ENCODE peak calls at places on chromosomes 2 and 18, in ten cellular contexts. I, Z, F, X, R, K, M, B, C and Y are unnamed samples.

GRCh38 chr2:158688722-158689121 is 106.4 kb upstream of the DAPL1 start:
- DNase-seq in F (no peak), Z (no peak), R (no peak), X (no peak), K (no peak), B (no peak), M (no peak), I (no peak), C (no peak), Y (no peak)

GRCh38 chr2:101064505-101064867 is 62.4 kb downstream of the RPL31 start:
- DNase-seq in R (no peak), X (no peak), B (no peak), I (no peak), C (no peak), K (no peak), F (no peak), Z (no peak), M (no peak), Y (no peak)

GRCh38 chr18:68035709-68036522 is 519.4 kb upstream of the DSEL start:
- DNase-seq in K (no peak), B (no peak), I (no peak), Z (no peak), C (no peak), R (no peak), F (no peak), X (no peak), M (no peak), Y (no peak)

GRCh38 chr2:65300772-65301711 is 73.4 kb downstream of the ACTR2 start:
- DNase-seq in Z (no peak), I (peak; percentile 70), X (peak; percentile 56), M (no peak), C (peak; percentile 67), R (peak; percentile 28), F (peak; percentile 63), B (no peak), K (no peak), Y (no peak)

GRCh38 chr2:24819442-24820174 is 26.4 kb downstream of the CENPO start:
- DNase-seq in X (no peak), Z (peak; percentile 52), C (no peak), K (peak; percentile 82), I (no peak), R (peak; percentile 12), B (no peak), F (no peak), M (peak; percentile 76), Y (no peak)

GRCh38 chr2:205261631-205262030 is 420.7 kb upstream of the NRP2 start:
- DNase-seq in M (no peak), B (no peak), C (no peak), F (no peak), I (no peak), X (no peak), K (no peak), R (no peak), Z (no peak), Y (no peak)

GRCh38 chr2:18814387-18814786 is 225.0 kb upstream of the NT5C1B start:
- DNase-seq in M (no peak), Z (no peak), B (no peak), I (no peak), K (no peak), X (no peak), R (no peak), F (no peak), C (no peak), Y (no peak)

GRCh38 chr18:56115072-56116038 is 523.0 kb downstream of the TXNL1 start:
- DNase-seq in F (no peak), R (no peak), Z (no peak), C (no peak), I (no peak), X (no peak), M (no peak), K (no peak), B (no peak), Y (no peak)

GRCh38 chr2:191995285-191995684 is 148.4 kb upstream of the CAVIN2 start:
- DNase-seq in I (no peak), X (no peak), B (no peak), F (no peak), Z (no peak), M (no peak), C (no peak), R (no peak), K (no peak), Y (no peak)

GRCh38 chr18:58640428-58640805 is 11.5 kb upstream of the ALPK2 start:
- DNase-seq in F (no peak), R (no peak), X (no peak), Z (no peak), K (peak; percentile 43), I (no peak), C (no peak), B (no peak), M (no peak), Y (no peak)

GRCh38 chr2:184119920-184120820 is 478.2 kb upstream of the ZNF804A start:
- DNase-seq in I (no peak), X (no peak), C (no peak), Z (no peak), M (no peak), F (no peak), K (no peak), R (no peak), B (no peak), Y (no peak)

GRCh38 chr2:189658281-189658680 is 3.0 kb upstream of the ASNSD1 start:
- DNase-seq in Z (no peak), B (no peak), X (no peak), R (no peak), I (no peak), K (no peak), C (no peak), F (peak; percentile 64), M (no peak), Y (no peak)

GRCh38 chr2:54671010-54671409 is 52.5 kb upstream of the EML6 start:
- DNase-seq in R (no peak), F (no peak), C (no peak), M (no peak), B (no peak), I (no peak), K (no peak), Z (no peak), X (no peak), Y (no peak)

GRCh38 chr2:41101281-41101680 is 649.4 kb upstream of the SLC8A1 start:
- DNase-seq in F (no peak), R (no peak), K (no peak), I (no peak), X (no peak), B (no peak), M (no peak), Z (no peak), C (no peak), Y (no peak)

GRCh38 chr2:101329026-101329425 is 20.5 kb upstream of the RNF149 start:
- DNase-seq in R (no peak), M (no peak), B (no peak), Z (no peak), X (no peak), K (no peak), C (no peak), F (no peak), I (no peak), Y (no peak)

GRCh38 chr2:15736396-15737180 is 144.9 kb downstream of the DDX1 start:
- DNase-seq in F (no peak), M (peak; percentile 49), I (no peak), K (no peak), R (no peak), C (no peak), B (no peak), X (no peak), Z (no peak), Y (no peak)

DNA sequence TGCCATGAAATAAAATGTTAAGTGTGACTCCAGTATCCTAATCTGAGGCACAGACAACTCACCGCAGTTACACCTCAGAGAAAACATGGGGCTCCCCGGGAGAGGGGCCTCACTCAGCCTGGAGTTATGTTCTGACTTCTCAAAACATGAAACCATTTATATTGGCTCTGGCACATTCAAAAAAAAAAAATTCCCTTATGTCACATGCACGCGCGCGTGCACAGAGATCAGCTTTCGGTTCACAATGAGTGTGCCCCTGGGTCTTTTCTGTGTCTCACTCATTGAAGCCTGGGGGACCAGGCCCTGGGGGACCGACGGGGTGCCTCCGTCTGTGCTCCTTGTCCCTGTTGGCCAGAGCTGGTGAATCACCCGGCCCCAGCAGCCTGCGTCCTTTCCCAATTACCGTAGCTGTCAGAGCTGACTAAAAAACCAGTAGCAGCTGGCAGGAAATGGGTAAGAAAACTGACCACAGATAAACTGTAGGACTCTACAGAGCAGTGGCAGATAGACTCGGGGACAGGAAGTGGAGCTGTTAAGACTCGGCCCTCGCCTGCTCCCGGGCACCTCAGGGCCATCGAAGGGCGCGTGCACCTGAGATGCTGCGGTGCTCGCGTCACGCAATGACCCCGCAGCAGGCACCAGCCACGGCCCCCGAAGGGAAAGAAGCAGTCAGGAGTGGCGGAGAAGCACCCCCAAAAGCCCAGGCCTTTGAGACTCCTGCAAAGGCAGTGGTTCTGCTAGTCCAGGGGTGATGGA is 138.3 kb upstream of the ID2 start:
- DNase-seq in F (peak; percentile 60), M (peak; percentile 91), I (no peak), B (no peak), X (no peak), R (peak; percentile 28), C (peak; percentile 83), Z (peak; percentile 82), K (no peak), Y (peak; percentile 34)
- TF ChIP-seq POLR2A in F (peak; percentile 2), M (no peak), I (no peak), B (no peak), X (no peak), R (no peak), C (no peak), Z (no peak), K (no peak), Y (peak; percentile 54)

GRCh38 chr2:228681426-228681825 is 499.9 kb upstream of the SPHKAP start:
- DNase-seq in F (no peak), R (peak; percentile 41), Z (no peak), M (no peak), K (no peak), I (no peak), X (no peak), B (no peak), C (no peak), Y (no peak)
- TF ChIP-seq CTCF in F (peak; percentile 47), R (peak; percentile 55), Z (peak; percentile 31), M (no peak), K (peak; percentile 50), I (peak; percentile 37), X (no peak), B (peak; percentile 65), C (peak; percentile 51), Y (no peak)

GRCh38 chr2:46913471-46914381 is 1.9 kb downstream of the MCFD2 start:
- DNase-seq in F (no peak), B (peak; percentile 35), M (no peak), Z (peak; percentile 69), R (no peak), K (no peak), I (no peak), X (no peak), C (no peak), Y (no peak)
- TF ChIP-seq POLR2A in F (no peak), B (no peak), M (no peak), Z (no peak), R (no peak), K (no peak), I (no peak), X (no peak), C (no peak), Y (no peak)

DNA sequence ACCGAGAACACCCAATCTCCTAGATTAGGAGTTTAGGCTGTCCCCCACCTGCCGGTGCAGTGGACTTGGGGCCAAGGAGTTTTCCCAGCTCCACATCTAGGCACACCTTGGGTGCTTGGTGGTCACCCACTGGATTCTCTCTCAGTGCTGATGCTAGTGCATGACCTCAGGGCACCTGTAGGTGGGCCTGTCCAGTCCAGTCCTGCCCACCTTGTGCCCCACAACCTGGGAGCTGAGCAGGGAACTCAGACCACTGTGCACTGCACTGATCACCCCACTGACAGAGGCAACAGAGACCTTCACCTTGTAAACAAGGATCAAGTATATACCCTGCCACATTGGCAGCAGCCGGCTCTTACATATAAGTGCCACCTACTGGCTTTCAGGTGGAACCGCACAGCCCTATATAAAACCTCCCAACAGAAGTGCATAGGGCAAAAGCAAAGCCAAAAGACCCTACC is 12.7 kb upstream of the CDH19 start:
- DNase-seq in Z (no peak), R (no peak), F (no peak), X (no peak), K (no peak), I (no peak), M (no peak), C (no peak), B (no peak), Y (no peak)
- TF ChIP-seq CTCF in Z (no peak), R (no peak), F (peak; percentile 10), X (no peak), K (no peak), I (peak; percentile 13), M (no peak), C (no peak), B (no peak), Y (no peak)